ENCODE peak calls at places on chromosome 9, in seven cellular contexts. One of them, this sample, is unnamed.

GRCh38 chr9:3760031-3760430 is 234.2 kb upstream of the RFX3 start:
- DNase-seq in left ventricle myocardium inferior: no peak
- DNase-seq in pancreas: no peak
- DNase-seq in IMR-90: peak; percentile 18
- DNase-seq in ovary: no peak
- DNase-seq in lower lobe of right lung: no peak
- DNase-seq in GM23248: no peak
- DNase-seq in this sample: no peak

GRCh38 chr9:88535932-88536324 is 950 bp downstream of the NXNL2 start:
- DNase-seq in left ventricle myocardium inferior: no peak
- DNase-seq in pancreas: no peak
- DNase-seq in IMR-90: peak; percentile 31
- DNase-seq in ovary: peak; percentile 59
- DNase-seq in lower lobe of right lung: no peak
- DNase-seq in GM23248: no peak
- DNase-seq in this sample: no peak

GRCh38 chr9:113501129-113501686 is 37.7 kb downstream of the RGS3 start:
- DNase-seq in left ventricle myocardium inferior: no peak
- DNase-seq in pancreas: no peak
- DNase-seq in IMR-90: no peak
- DNase-seq in ovary: no peak
- DNase-seq in lower lobe of right lung: peak; percentile 45
- DNase-seq in GM23248: no peak
- DNase-seq in this sample: no peak

GRCh38 chr9:130183133-130183762 is 11.0 kb downstream of the NCS1 start:
- DNase-seq in left ventricle myocardium inferior: no peak
- DNase-seq in pancreas: no peak
- DNase-seq in IMR-90: peak; percentile 71
- DNase-seq in ovary: no peak
- DNase-seq in lower lobe of right lung: no peak
- DNase-seq in GM23248: peak; percentile 85
- DNase-seq in this sample: peak; percentile 83

GRCh38 chr9:92740446-92740961 is 24.1 kb downstream of the BICD2 start:
- DNase-seq in left ventricle myocardium inferior: no peak
- DNase-seq in pancreas: no peak
- DNase-seq in IMR-90: no peak
- DNase-seq in ovary: no peak
- DNase-seq in lower lobe of right lung: no peak
- DNase-seq in GM23248: no peak
- DNase-seq in this sample: no peak

GRCh38 chr9:82037126-82037525 is 48.6 kb downstream of the SPATA31D1 start:
- DNase-seq in left ventricle myocardium inferior: no peak
- DNase-seq in pancreas: no peak
- DNase-seq in IMR-90: no peak
- DNase-seq in ovary: no peak
- DNase-seq in lower lobe of right lung: no peak
- DNase-seq in GM23248: no peak
- DNase-seq in this sample: no peak

GRCh38 chr9:94144394-94144793 is 60.1 kb downstream of the PTPDC1 start:
- DNase-seq in left ventricle myocardium inferior: no peak
- DNase-seq in pancreas: no peak
- DNase-seq in IMR-90: no peak
- DNase-seq in ovary: no peak
- DNase-seq in lower lobe of right lung: no peak
- DNase-seq in GM23248: peak; percentile 5
- DNase-seq in this sample: peak; percentile 65

GRCh38 chr9:116000748-116001329 is 152.8 kb upstream of the PAPPA start:
- DNase-seq in left ventricle myocardium inferior: no peak
- DNase-seq in pancreas: no peak
- DNase-seq in IMR-90: no peak
- DNase-seq in ovary: no peak
- DNase-seq in lower lobe of right lung: no peak
- DNase-seq in GM23248: peak; percentile 29
- DNase-seq in this sample: no peak

GRCh38 chr9:128276008-128276573 is at the start of gene SWI5:
- DNase-seq in left ventricle myocardium inferior: peak; percentile 100
- DNase-seq in pancreas: peak; percentile 100
- DNase-seq in IMR-90: peak; percentile 99
- DNase-seq in ovary: peak; percentile 100
- DNase-seq in lower lobe of right lung: peak; percentile 99
- DNase-seq in GM23248: peak; percentile 100
- DNase-seq in this sample: peak; percentile 97

GRCh38 chr9:92759990-92760893 is 4.4 kb downstream of the BICD2 start:
- DNase-seq in left ventricle myocardium inferior: peak; percentile 80
- DNase-seq in pancreas: no peak
- DNase-seq in IMR-90: no peak
- DNase-seq in ovary: no peak
- DNase-seq in lower lobe of right lung: peak; percentile 72
- DNase-seq in GM23248: peak; percentile 84
- DNase-seq in this sample: peak; percentile 97

GRCh38 chr9:77176686-77177142 is 620 bp upstream of the VPS13A start:
- DNase-seq in left ventricle myocardium inferior: no peak
- DNase-seq in pancreas: no peak
- DNase-seq in IMR-90: no peak
- DNase-seq in ovary: no peak
- DNase-seq in lower lobe of right lung: no peak
- DNase-seq in GM23248: no peak
- DNase-seq in this sample: no peak

GRCh38 chr9:98775831-98776441 is 20.4 kb downstream of the ANKS6 start:
- DNase-seq in left ventricle myocardium inferior: no peak
- DNase-seq in pancreas: no peak
- DNase-seq in IMR-90: peak; percentile 79
- DNase-seq in ovary: no peak
- DNase-seq in lower lobe of right lung: no peak
- DNase-seq in GM23248: peak; percentile 75
- DNase-seq in this sample: peak; percentile 35

GRCh38 chr9:117325110-117325788 is 89.6 kb downstream of the ASTN2 start:
- DNase-seq in left ventricle myocardium inferior: no peak
- DNase-seq in pancreas: no peak
- DNase-seq in IMR-90: no peak
- DNase-seq in ovary: no peak
- DNase-seq in lower lobe of right lung: no peak
- DNase-seq in GM23248: no peak
- DNase-seq in this sample: no peak

GRCh38 chr9:134620751-134621557 is 20.6 kb upstream of the COL5A1 start:
- DNase-seq in left ventricle myocardium inferior: no peak
- DNase-seq in pancreas: no peak
- DNase-seq in IMR-90: no peak
- DNase-seq in ovary: peak; percentile 3
- DNase-seq in lower lobe of right lung: peak; percentile 32
- DNase-seq in GM23248: no peak
- DNase-seq in this sample: no peak

GRCh38 chr9:124251605-124252366 is 6.0 kb upstream of the NEK6 start:
- DNase-seq in left ventricle myocardium inferior: no peak
- DNase-seq in pancreas: no peak
- DNase-seq in IMR-90: peak; percentile 78
- DNase-seq in ovary: no peak
- DNase-seq in lower lobe of right lung: peak; percentile 14
- DNase-seq in GM23248: no peak
- DNase-seq in this sample: no peak

GRCh38 chr9:99385814-99386279 is 163.8 kb downstream of the SEC61B start:
- DNase-seq in left ventricle myocardium inferior: peak; percentile 37
- DNase-seq in pancreas: no peak
- DNase-seq in IMR-90: peak; percentile 52
- DNase-seq in ovary: no peak
- DNase-seq in lower lobe of right lung: no peak
- DNase-seq in GM23248: peak; percentile 53
- DNase-seq in this sample: peak; percentile 64

GRCh38 chr9:114688388-114688787 is 6.4 kb upstream of the TEX48 start:
- DNase-seq in left ventricle myocardium inferior: no peak
- DNase-seq in pancreas: no peak
- DNase-seq in IMR-90: no peak
- DNase-seq in ovary: no peak
- DNase-seq in lower lobe of right lung: no peak
- DNase-seq in GM23248: no peak
- DNase-seq in this sample: no peak

GRCh38 chr9:34540826-34541225 is 18.0 kb upstream of the ENHO start:
- DNase-seq in left ventricle myocardium inferior: no peak
- DNase-seq in pancreas: no peak
- DNase-seq in IMR-90: peak; percentile 64
- DNase-seq in ovary: no peak
- DNase-seq in lower lobe of right lung: no peak
- DNase-seq in GM23248: peak; percentile 80
- DNase-seq in this sample: peak; percentile 61

GRCh38 chr9:80410106-80410505 is 838.3 kb downstream of the TLE4 start:
- DNase-seq in left ventricle myocardium inferior: no peak
- DNase-seq in pancreas: no peak
- DNase-seq in IMR-90: no peak
- DNase-seq in ovary: peak; percentile 25
- DNase-seq in lower lobe of right lung: no peak
- DNase-seq in GM23248: no peak
- DNase-seq in this sample: no peak

GRCh38 chr9:16121593-16121992 is 568.8 kb downstream of the CCDC171 start:
- DNase-seq in left ventricle myocardium inferior: no peak
- DNase-seq in pancreas: no peak
- DNase-seq in IMR-90: peak; percentile 56
- DNase-seq in ovary: no peak
- DNase-seq in lower lobe of right lung: no peak
- DNase-seq in GM23248: peak; percentile 68
- DNase-seq in this sample: peak; percentile 90

GRCh38 chr9:1018121-1018520 is 32.0 kb upstream of the DMRT2 start:
- DNase-seq in left ventricle myocardium inferior: no peak
- DNase-seq in pancreas: no peak
- DNase-seq in IMR-90: no peak
- DNase-seq in ovary: no peak
- DNase-seq in lower lobe of right lung: no peak
- DNase-seq in GM23248: peak; percentile 60
- DNase-seq in this sample: no peak

GRCh38 chr9:85332487-85332886 is 409.3 kb downstream of the AGTPBP1 start:
- DNase-seq in left ventricle myocardium inferior: no peak
- DNase-seq in pancreas: no peak
- DNase-seq in IMR-90: no peak
- DNase-seq in ovary: no peak
- DNase-seq in lower lobe of right lung: no peak
- DNase-seq in GM23248: peak; percentile 3
- DNase-seq in this sample: peak; percentile 10

GRCh38 chr9:111937781-111938426 is 41.3 kb downstream of the UGCG start:
- DNase-seq in left ventricle myocardium inferior: peak; percentile 18
- DNase-seq in pancreas: peak; percentile 60
- DNase-seq in IMR-90: peak; percentile 83
- DNase-seq in ovary: no peak
- DNase-seq in lower lobe of right lung: peak; percentile 68
- DNase-seq in GM23248: peak; percentile 63
- DNase-seq in this sample: peak; percentile 48

GRCh38 chr9:122936464-122936863 is 4.4 kb upstream of the RABGAP1 start:
- DNase-seq in left ventricle myocardium inferior: no peak
- DNase-seq in pancreas: no peak
- DNase-seq in IMR-90: no peak
- DNase-seq in ovary: no peak
- DNase-seq in lower lobe of right lung: no peak
- DNase-seq in GM23248: no peak
- DNase-seq in this sample: no peak

GRCh38 chr9:83449981-83450380 is 88.2 kb downstream of the FRMD3 start:
- DNase-seq in left ventricle myocardium inferior: no peak
- DNase-seq in pancreas: no peak
- DNase-seq in IMR-90: no peak
- DNase-seq in ovary: no peak
- DNase-seq in lower lobe of right lung: no peak
- DNase-seq in GM23248: no peak
- DNase-seq in this sample: no peak

GRCh38 chr9:17462869-17463464 is 115.9 kb upstream of the SH3GL2 start:
- DNase-seq in left ventricle myocardium inferior: no peak
- DNase-seq in pancreas: no peak
- DNase-seq in IMR-90: peak; percentile 78
- DNase-seq in ovary: peak; percentile 9
- DNase-seq in lower lobe of right lung: no peak
- DNase-seq in GM23248: peak; percentile 76
- DNase-seq in this sample: no peak

GRCh38 chr9:133529457-133529856 is 4.7 kb upstream of the MYMK start:
- DNase-seq in left ventricle myocardium inferior: no peak
- DNase-seq in pancreas: no peak
- DNase-seq in IMR-90: no peak
- DNase-seq in ovary: no peak
- DNase-seq in lower lobe of right lung: no peak
- DNase-seq in GM23248: no peak
- DNase-seq in this sample: no peak
- H3K27me3 ChIP-seq in left ventricle myocardium inferior: peaks cover 41% of the 10 kb centered on the region
- H3K27me3 ChIP-seq in pancreas: no peaks in the 10 kb centered on the region
- H3K27me3 ChIP-seq in IMR-90: peaks cover 77% of the 10 kb centered on the region
- H3K27me3 ChIP-seq in ovary: no peaks in the 10 kb centered on the region
- H3K27me3 ChIP-seq in lower lobe of right lung: peaks cover 22% of the 10 kb centered on the region
- H3K27me3 ChIP-seq in GM23248: peaks cover 55% of the 10 kb centered on the region
- H3K27me3 ChIP-seq in this sample: no peaks in the 10 kb centered on the region

GRCh38 chr9:126620478-126620877 is 6.8 kb downstream of the LMX1B start:
- DNase-seq in left ventricle myocardium inferior: no peak
- DNase-seq in pancreas: no peak
- DNase-seq in IMR-90: no peak
- DNase-seq in ovary: no peak
- DNase-seq in lower lobe of right lung: no peak
- DNase-seq in GM23248: no peak
- DNase-seq in this sample: no peak
- H3K27me3 ChIP-seq in left ventricle myocardium inferior: peaks cover 100% of the 10 kb centered on the region
- H3K27me3 ChIP-seq in pancreas: peaks cover 21% of the 10 kb centered on the region
- H3K27me3 ChIP-seq in IMR-90: peaks cover 98% of the 10 kb centered on the region
- H3K27me3 ChIP-seq in ovary: peaks cover 6% of the 10 kb centered on the region
- H3K27me3 ChIP-seq in lower lobe of right lung: peaks cover 100% of the 10 kb centered on the region
- H3K27me3 ChIP-seq in GM23248: peaks cover 40% of the 10 kb centered on the region
- H3K27me3 ChIP-seq in this sample: no peaks in the 10 kb centered on the region

GRCh38 chr9:121661328-121661727 is 9.9 kb downstream of the DAB2IP start:
- DNase-seq in left ventricle myocardium inferior: no peak
- DNase-seq in pancreas: no peak
- DNase-seq in IMR-90: no peak
- DNase-seq in ovary: no peak
- DNase-seq in lower lobe of right lung: no peak
- DNase-seq in GM23248: no peak
- DNase-seq in this sample: no peak

GRCh38 chr9:121663591-121663990 is 12.2 kb downstream of the DAB2IP start:
- DNase-seq in left ventricle myocardium inferior: no peak
- DNase-seq in pancreas: no peak
- DNase-seq in IMR-90: no peak
- DNase-seq in ovary: no peak
- DNase-seq in lower lobe of right lung: no peak
- DNase-seq in GM23248: no peak
- DNase-seq in this sample: no peak

GRCh38 chr9:121660876-121661275 is 9.4 kb downstream of the DAB2IP start:
- DNase-seq in left ventricle myocardium inferior: no peak
- DNase-seq in pancreas: no peak
- DNase-seq in IMR-90: no peak
- DNase-seq in ovary: no peak
- DNase-seq in lower lobe of right lung: no peak
- DNase-seq in GM23248: no peak
- DNase-seq in this sample: no peak

GRCh38 chr9:121662896-121663580 is 11.6 kb downstream of the DAB2IP start:
- DNase-seq in left ventricle myocardium inferior: no peak
- DNase-seq in pancreas: no peak
- DNase-seq in IMR-90: no peak
- DNase-seq in ovary: no peak
- DNase-seq in lower lobe of right lung: no peak
- DNase-seq in GM23248: no peak
- DNase-seq in this sample: no peak

GRCh38 chr9:121662359-121662758 is 10.9 kb downstream of the DAB2IP start:
- DNase-seq in left ventricle myocardium inferior: no peak
- DNase-seq in pancreas: no peak
- DNase-seq in IMR-90: no peak
- DNase-seq in ovary: no peak
- DNase-seq in lower lobe of right lung: no peak
- DNase-seq in GM23248: no peak
- DNase-seq in this sample: no peak
- H3K27me3 ChIP-seq in left ventricle myocardium inferior: no peaks in the 10 kb centered on the region
- H3K27me3 ChIP-seq in pancreas: no peaks in the 10 kb centered on the region
- H3K27me3 ChIP-seq in IMR-90: no peaks in the 10 kb centered on the region
- H3K27me3 ChIP-seq in ovary: no peaks in the 10 kb centered on the region
- H3K27me3 ChIP-seq in lower lobe of right lung: no peaks in the 10 kb centered on the region
- H3K27me3 ChIP-seq in GM23248: peaks cover 2% of the 10 kb centered on the region
- H3K27me3 ChIP-seq in this sample: no peaks in the 10 kb centered on the region

GRCh38 chr9:137435980-137436760 is 5.0 kb downstream of the ENTPD8 start:
- DNase-seq in left ventricle myocardium inferior: peak; percentile 38
- DNase-seq in pancreas: peak; percentile 88
- DNase-seq in IMR-90: peak; percentile 76
- DNase-seq in ovary: peak; percentile 90
- DNase-seq in lower lobe of right lung: peak; percentile 80
- DNase-seq in GM23248: peak; percentile 92
- DNase-seq in this sample: peak; percentile 76
- H3K27me3 ChIP-seq in left ventricle myocardium inferior: peaks cover 13% of the 10 kb centered on the region
- H3K27me3 ChIP-seq in pancreas: no peaks in the 10 kb centered on the region
- H3K27me3 ChIP-seq in IMR-90: no peaks in the 10 kb centered on the region
- H3K27me3 ChIP-seq in ovary: no peaks in the 10 kb centered on the region
- H3K27me3 ChIP-seq in lower lobe of right lung: peaks cover under 1% of the 10 kb centered on the region
- H3K27me3 ChIP-seq in GM23248: no peaks in the 10 kb centered on the region
- H3K27me3 ChIP-seq in this sample: no peaks in the 10 kb centered on the region

This sample was measured in MG63.